ENCODE peak calls at places on chromosomes 3 and 15, in eight cellular contexts. One of them, this sample, is unnamed.

GRCh38 chr15:71332605-71333004 is 217.3 kb downstream of the THSD4 start:
- DNase-seq in naive thymus-derived CD8-positive, alpha-beta T cell: no peak
- DNase-seq in tibial artery: no peak
- DNase-seq in uterus: no peak
- DNase-seq in iPS DF 19.7: no peak
- DNase-seq in neural crest cell: no peak
- DNase-seq in RWPE2: no peak
- DNase-seq in foreskin fibroblast: peak
- DNase-seq in this sample: no peak

GRCh38 chr3:159988617-159989251 is at the start of gene IL12A:
- DNase-seq in naive thymus-derived CD8-positive, alpha-beta T cell: peak
- DNase-seq in tibial artery: peak
- DNase-seq in uterus: peak
- DNase-seq in iPS DF 19.7: no peak
- DNase-seq in neural crest cell: peak
- DNase-seq in RWPE2: peak
- DNase-seq in foreskin fibroblast: peak
- DNase-seq in this sample: peak

GRCh38 chr3:80445641-80446040 is 677.8 kb upstream of the ROBO1 start:
- DNase-seq in naive thymus-derived CD8-positive, alpha-beta T cell: no peak
- DNase-seq in tibial artery: no peak
- DNase-seq in uterus: no peak
- DNase-seq in iPS DF 19.7: no peak
- DNase-seq in neural crest cell: no peak
- DNase-seq in RWPE2: no peak
- DNase-seq in foreskin fibroblast: no peak
- DNase-seq in this sample: no peak

GRCh38 chr15:73794501-73795133 is 41.5 kb upstream of the INSYN1 start:
- DNase-seq in naive thymus-derived CD8-positive, alpha-beta T cell: no peak
- DNase-seq in tibial artery: no peak
- DNase-seq in uterus: no peak
- DNase-seq in iPS DF 19.7: no peak
- DNase-seq in neural crest cell: no peak
- DNase-seq in RWPE2: no peak
- DNase-seq in foreskin fibroblast: peak
- DNase-seq in this sample: no peak

GRCh38 chr3:156378871-156379270 is 176.0 kb downstream of the SSR3 start:
- DNase-seq in naive thymus-derived CD8-positive, alpha-beta T cell: no peak
- DNase-seq in tibial artery: no peak
- DNase-seq in uterus: no peak
- DNase-seq in iPS DF 19.7: no peak
- DNase-seq in neural crest cell: no peak
- DNase-seq in RWPE2: no peak
- DNase-seq in foreskin fibroblast: no peak
- DNase-seq in this sample: no peak

GRCh38 chr15:29692527-29692926 is 129.7 kb downstream of the TJP1 start:
- DNase-seq in naive thymus-derived CD8-positive, alpha-beta T cell: no peak
- DNase-seq in tibial artery: no peak
- DNase-seq in uterus: no peak
- DNase-seq in iPS DF 19.7: no peak
- DNase-seq in neural crest cell: no peak
- DNase-seq in RWPE2: no peak
- DNase-seq in foreskin fibroblast: no peak
- DNase-seq in this sample: no peak

GRCh38 chr15:28891588-28891987 is 5.8 kb downstream of the APBA2 start:
- DNase-seq in naive thymus-derived CD8-positive, alpha-beta T cell: no peak
- DNase-seq in tibial artery: no peak
- DNase-seq in uterus: no peak
- DNase-seq in iPS DF 19.7: no peak
- DNase-seq in neural crest cell: no peak
- DNase-seq in RWPE2: no peak
- DNase-seq in foreskin fibroblast: no peak
- DNase-seq in this sample: no peak

GRCh38 chr15:45855907-45856579 is 221.2 kb downstream of the SQOR start:
- DNase-seq in naive thymus-derived CD8-positive, alpha-beta T cell: no peak
- DNase-seq in tibial artery: no peak
- DNase-seq in uterus: no peak
- DNase-seq in iPS DF 19.7: no peak
- DNase-seq in neural crest cell: no peak
- DNase-seq in RWPE2: no peak
- DNase-seq in foreskin fibroblast: no peak
- DNase-seq in this sample: no peak

GRCh38 chr3:101671014-101671413 is 5.9 kb downstream of the ZBTB11 start:
- DNase-seq in naive thymus-derived CD8-positive, alpha-beta T cell: no peak
- DNase-seq in tibial artery: no peak
- DNase-seq in uterus: no peak
- DNase-seq in iPS DF 19.7: no peak
- DNase-seq in neural crest cell: no peak
- DNase-seq in RWPE2: no peak
- DNase-seq in foreskin fibroblast: no peak
- DNase-seq in this sample: no peak

GRCh38 chr3:111609700-111610099 is 14.6 kb upstream of the ZBED2 start:
- DNase-seq in naive thymus-derived CD8-positive, alpha-beta T cell: no peak
- DNase-seq in tibial artery: no peak
- DNase-seq in uterus: no peak
- DNase-seq in iPS DF 19.7: no peak
- DNase-seq in neural crest cell: no peak
- DNase-seq in RWPE2: no peak
- DNase-seq in foreskin fibroblast: no peak
- DNase-seq in this sample: no peak

GRCh38 chr15:72511536-72511935 is 37.4 kb downstream of the ARIH1 start:
- DNase-seq in naive thymus-derived CD8-positive, alpha-beta T cell: no peak
- DNase-seq in tibial artery: no peak
- DNase-seq in uterus: no peak
- DNase-seq in iPS DF 19.7: no peak
- DNase-seq in neural crest cell: no peak
- DNase-seq in RWPE2: no peak
- DNase-seq in foreskin fibroblast: no peak
- DNase-seq in this sample: no peak

GRCh38 chr3:151439652-151440125 is 21.2 kb downstream of the IGSF10 start:
- DNase-seq in naive thymus-derived CD8-positive, alpha-beta T cell: no peak
- DNase-seq in tibial artery: no peak
- DNase-seq in uterus: no peak
- DNase-seq in iPS DF 19.7: no peak
- DNase-seq in neural crest cell: peak
- DNase-seq in RWPE2: no peak
- DNase-seq in foreskin fibroblast: peak
- DNase-seq in this sample: no peak

GRCh38 chr3:101849714-101850326 is 506 bp downstream of the NFKBIZ start:
- DNase-seq in naive thymus-derived CD8-positive, alpha-beta T cell: peak
- DNase-seq in tibial artery: peak
- DNase-seq in uterus: peak
- DNase-seq in iPS DF 19.7: no peak
- DNase-seq in neural crest cell: no peak
- DNase-seq in RWPE2: peak
- DNase-seq in foreskin fibroblast: no peak
- DNase-seq in this sample: peak

GRCh38 chr3:141275032-141275422 is 43.4 kb downstream of the PXYLP1 start:
- DNase-seq in naive thymus-derived CD8-positive, alpha-beta T cell: no peak
- DNase-seq in tibial artery: no peak
- DNase-seq in uterus: no peak
- DNase-seq in iPS DF 19.7: no peak
- DNase-seq in neural crest cell: no peak
- DNase-seq in RWPE2: no peak
- DNase-seq in foreskin fibroblast: peak
- DNase-seq in this sample: no peak

GRCh38 chr3:158771018-158771350 is 30.9 kb upstream of the MFSD1 start:
- DNase-seq in naive thymus-derived CD8-positive, alpha-beta T cell: no peak
- DNase-seq in tibial artery: no peak
- DNase-seq in uterus: no peak
- DNase-seq in iPS DF 19.7: no peak
- DNase-seq in neural crest cell: no peak
- DNase-seq in RWPE2: no peak
- DNase-seq in foreskin fibroblast: no peak
- DNase-seq in this sample: no peak

GRCh38 chr3:49602877-49603411 is 48.7 kb downstream of the BSN start:
- DNase-seq in naive thymus-derived CD8-positive, alpha-beta T cell: peak
- DNase-seq in tibial artery: no peak
- DNase-seq in uterus: no peak
- DNase-seq in iPS DF 19.7: no peak
- DNase-seq in neural crest cell: no peak
- DNase-seq in RWPE2: no peak
- DNase-seq in foreskin fibroblast: no peak
- DNase-seq in this sample: no peak

GRCh38 chr15:80870893-80871292 is 91.7 kb downstream of the CEMIP start:
- DNase-seq in naive thymus-derived CD8-positive, alpha-beta T cell: no peak
- DNase-seq in tibial artery: no peak
- DNase-seq in uterus: no peak
- DNase-seq in iPS DF 19.7: no peak
- DNase-seq in neural crest cell: no peak
- DNase-seq in RWPE2: no peak
- DNase-seq in foreskin fibroblast: peak
- DNase-seq in this sample: no peak

GRCh38 chr3:99407257-99407656 is 231.1 kb upstream of the COL8A1 start:
- DNase-seq in naive thymus-derived CD8-positive, alpha-beta T cell: no peak
- DNase-seq in tibial artery: no peak
- DNase-seq in uterus: no peak
- DNase-seq in iPS DF 19.7: no peak
- DNase-seq in neural crest cell: no peak
- DNase-seq in RWPE2: no peak
- DNase-seq in foreskin fibroblast: no peak
- DNase-seq in this sample: no peak

GRCh38 chr15:51380999-51381806 is 39.7 kb downstream of the GLDN start:
- DNase-seq in naive thymus-derived CD8-positive, alpha-beta T cell: no peak
- DNase-seq in tibial artery: peak
- DNase-seq in uterus: peak
- DNase-seq in iPS DF 19.7: peak
- DNase-seq in neural crest cell: peak
- DNase-seq in RWPE2: no peak
- DNase-seq in foreskin fibroblast: peak
- DNase-seq in this sample: peak

GRCh38 chr3:7456376-7456775 is 595.5 kb downstream of the GRM7 start:
- DNase-seq in naive thymus-derived CD8-positive, alpha-beta T cell: no peak
- DNase-seq in tibial artery: no peak
- DNase-seq in uterus: no peak
- DNase-seq in iPS DF 19.7: no peak
- DNase-seq in neural crest cell: no peak
- DNase-seq in RWPE2: no peak
- DNase-seq in foreskin fibroblast: no peak
- DNase-seq in this sample: no peak

This sample was measured in heart right ventricle.